ENCODE peak calls at places on chromosomes 11 and 22, in nine cellular contexts. N is fibroblast of gingiva; G is NCI-H345; E is head of caudate nucleus; F is uterus; O is Daoy; W is caudate nucleus; L is right atrium auricular region; J is stimulated activated effector memory CD8-positive, alpha-beta T cell treated with anti-CD3 and anti-CD28 coated beads, Interleukin-12 subunit alpha, Interleukin-12 subunit beta, amount 100 ng/mL, for 72 hours. I is an unnamed sample.

GRCh38 chr22:40531951-40532900 is 104.3 kb downstream of the MRTFA start:
- DNase-seq in N (no peak), G (no peak), E (no peak), F (no peak), O (no peak), W (no peak), L (no peak), J (no peak), I (no peak)

GRCh38 chr11:19244621-19245020 is 3.9 kb upstream of the E2F8 start:
- DNase-seq in N (no peak), G (no peak), E (no peak), F (no peak), O (no peak), W (no peak), L (no peak), J (no peak), I (no peak)

GRCh38 chr22:22742641-22743040 is 98.2 kb downstream of the GGTLC2 start:
- DNase-seq in N (no peak), G (no peak), E (no peak), F (no peak), O (no peak), W (no peak), L (no peak), J (no peak), I (no peak)

GRCh38 chr11:46710821-46711269 is 8.2 kb upstream of the F2 start:
- DNase-seq in N (peak), G (no peak), E (no peak), F (peak), O (peak), W (no peak), L (peak), J (no peak), I (no peak)

GRCh38 chr11:73944901-73945300 is 5.9 kb upstream of the DNAJB13 start:
- DNase-seq in N (no peak), G (no peak), E (no peak), F (no peak), O (no peak), W (no peak), L (no peak), J (no peak), I (no peak)

GRCh38 chr11:132499661-132500060 is 1032.6 kb downstream of the OPCML start:
- DNase-seq in N (no peak), G (no peak), E (no peak), F (no peak), O (no peak), W (no peak), L (no peak), J (no peak), I (no peak)

GRCh38 chr22:31296258-31296657 is 4.0 kb upstream of the PIK3IP1 start:
- DNase-seq in N (peak), G (no peak), E (no peak), F (no peak), O (no peak), W (no peak), L (no peak), J (no peak), I (no peak)

GRCh38 chr11:90874971-90875370 is 652.1 kb upstream of the CHORDC1 start:
- DNase-seq in N (no peak), G (no peak), E (no peak), F (no peak), O (no peak), W (no peak), L (no peak), J (no peak), I (no peak)

GRCh38 chr11:1701041-1701807 is 4.2 kb downstream of the KRTAP5-6 start:
- DNase-seq in N (no peak), G (no peak), E (no peak), F (no peak), O (no peak), W (no peak), L (no peak), J (no peak), I (no peak)

GRCh38 chr11:19220903-19221682 is 19.3 kb upstream of the CSRP3 start:
- DNase-seq in N (peak), G (no peak), E (no peak), F (no peak), O (no peak), W (no peak), L (no peak), J (no peak), I (no peak)

GRCh38 chr11:128627666-128628342 is 40.4 kb upstream of the ETS1 start:
- DNase-seq in N (no peak), G (no peak), E (no peak), F (no peak), O (no peak), W (no peak), L (peak), J (no peak), I (no peak)

GRCh38 chr11:1345752-1346513 is 36.5 kb upstream of the TOLLIP start:
- DNase-seq in N (no peak), G (no peak), E (no peak), F (no peak), O (no peak), W (no peak), L (no peak), J (no peak), I (no peak)

GRCh38 chr11:88604255-88604654 is 266.7 kb upstream of the CTSC start:
- DNase-seq in N (peak), G (no peak), E (no peak), F (no peak), O (peak), W (no peak), L (no peak), J (no peak), I (no peak)

GRCh38 chr11:117861151-117862018 is 15.1 kb downstream of the FXYD6 start:
- DNase-seq in N (no peak), G (peak), E (no peak), F (peak), O (peak), W (no peak), L (peak), J (no peak), I (peak)

GRCh38 chr11:118885319-118885718 is 1.6 kb downstream of the CXCR5 start:
- DNase-seq in N (no peak), G (no peak), E (no peak), F (no peak), O (no peak), W (no peak), L (no peak), J (no peak), I (no peak)

GRCh38 chr11:105005451-105005845 is 17.5 kb downstream of the CASP5 start:
- DNase-seq in N (no peak), G (no peak), E (no peak), F (no peak), O (no peak), W (no peak), L (no peak), J (no peak), I (no peak)

GRCh38 chr11:3950996-3951662 is 95.7 kb downstream of the STIM1 start:
- DNase-seq in N (peak), G (no peak), E (no peak), F (no peak), O (peak), W (no peak), L (no peak), J (no peak), I (no peak)

GRCh38 chr11:27241316-27242122 is 121.5 kb downstream of the CCDC34 start:
- DNase-seq in N (peak), G (no peak), E (no peak), F (no peak), O (peak), W (no peak), L (no peak), J (no peak), I (no peak)

GRCh38 chr11:19628018-19628417 is 84.6 kb upstream of the NAV2 start:
- DNase-seq in N (peak), G (no peak), E (no peak), F (peak), O (peak), W (no peak), L (peak), J (no peak), I (no peak)

GRCh38 chr11:118290923-118291322 is 13.6 kb upstream of the CD3E start:
- DNase-seq in N (no peak), G (no peak), E (no peak), F (no peak), O (peak), W (no peak), L (no peak), J (no peak), I (no peak)

GRCh38 chr22:23113847-23114720 is 27.7 kb downstream of the RSPH14 start:
- DNase-seq in N (no peak), G (no peak), E (peak), F (no peak), O (no peak), W (peak), L (no peak), J (no peak), I (no peak)

GRCh38 chr11:123977731-123978347 is at the start of gene OR10S1:
- DNase-seq in N (no peak), G (no peak), E (no peak), F (no peak), O (no peak), W (no peak), L (no peak), J (no peak), I (no peak)

GRCh38 chr22:46078241-46079092 is 71.9 kb upstream of the PPARA start:
- DNase-seq in N (peak), G (no peak), E (peak), F (peak), O (peak), W (no peak), L (peak), J (no peak), I (peak)

GRCh38 chr22:46825145-46825544 is 62.7 kb downstream of the TBC1D22A start:
- DNase-seq in N (no peak), G (no peak), E (no peak), F (no peak), O (no peak), W (no peak), L (no peak), J (no peak), I (no peak)

I was measured in NCI-H1436.